ENCODE peak calls at places on chromosomes 7 and 10, in nine cellular contexts. One of them, this sample, is unnamed.

GRCh38 chr7:35727571-35727970 is 32.6 kb upstream of the HERPUD2 start:
- DNase-seq in cardiac fibroblast: peak; percentile 76
- DNase-seq in AG09319: no peak
- DNase-seq in head of caudate nucleus: no peak
- DNase-seq in AML-193: no peak
- DNase-seq in left ventricle myocardium inferior: no peak
- DNase-seq in activated T-cell treated with anti-CD3 and anti-CD28 coated beads for 1 hour: no peak
- DNase-seq in HTR-8/SVneo: no peak
- DNase-seq in lower leg skin: no peak
- DNase-seq in this sample: no peak

GRCh38 chr7:43077732-43078391 is 34.6 kb upstream of the HECW1 start:
- DNase-seq in left ventricle myocardium inferior: no peak
- DNase-seq in AML-193: no peak
- DNase-seq in cardiac fibroblast: peak; percentile 21
- DNase-seq in AG09319: no peak
- DNase-seq in activated T-cell treated with anti-CD3 and anti-CD28 coated beads for 1 hour: no peak
- DNase-seq in HTR-8/SVneo: peak; percentile 10
- DNase-seq in lower leg skin: no peak
- DNase-seq in head of caudate nucleus: no peak
- DNase-seq in this sample: no peak

GRCh38 chr10:49629286-49629915 is 15.6 kb downstream of the CHAT start:
- DNase-seq in HTR-8/SVneo: no peak
- DNase-seq in activated T-cell treated with anti-CD3 and anti-CD28 coated beads for 1 hour: no peak
- DNase-seq in head of caudate nucleus: no peak
- DNase-seq in AG09319: no peak
- DNase-seq in cardiac fibroblast: no peak
- DNase-seq in lower leg skin: peak; percentile 50
- DNase-seq in AML-193: no peak
- DNase-seq in left ventricle myocardium inferior: no peak
- DNase-seq in this sample: no peak

GRCh38 chr7:20217193-20217948 is at the start of gene MACC1:
- DNase-seq in activated T-cell treated with anti-CD3 and anti-CD28 coated beads for 1 hour: no peak
- DNase-seq in HTR-8/SVneo: no peak
- DNase-seq in AG09319: no peak
- DNase-seq in cardiac fibroblast: no peak
- DNase-seq in lower leg skin: no peak
- DNase-seq in left ventricle myocardium inferior: no peak
- DNase-seq in head of caudate nucleus: no peak
- DNase-seq in AML-193: peak; percentile 92
- DNase-seq in this sample: no peak

GRCh38 chr10:75770634-75771081 is 339.2 kb downstream of the LRMDA start:
- DNase-seq in activated T-cell treated with anti-CD3 and anti-CD28 coated beads for 1 hour: no peak
- DNase-seq in cardiac fibroblast: peak; percentile 58
- DNase-seq in HTR-8/SVneo: no peak
- DNase-seq in AML-193: no peak
- DNase-seq in lower leg skin: no peak
- DNase-seq in left ventricle myocardium inferior: peak; percentile 46
- DNase-seq in AG09319: no peak
- DNase-seq in head of caudate nucleus: no peak
- DNase-seq in this sample: peak; percentile 50

GRCh38 chr7:95921543-95921942 is 149.2 kb downstream of the DYNC1I1 start:
- DNase-seq in activated T-cell treated with anti-CD3 and anti-CD28 coated beads for 1 hour: no peak
- DNase-seq in left ventricle myocardium inferior: no peak
- DNase-seq in HTR-8/SVneo: no peak
- DNase-seq in AML-193: no peak
- DNase-seq in head of caudate nucleus: no peak
- DNase-seq in cardiac fibroblast: peak; percentile 54
- DNase-seq in AG09319: no peak
- DNase-seq in lower leg skin: no peak
- DNase-seq in this sample: no peak

GRCh38 chr10:132532784-132533560 is 4.6 kb upstream of the INPP5A start:
- DNase-seq in head of caudate nucleus: no peak
- DNase-seq in AML-193: no peak
- DNase-seq in HTR-8/SVneo: peak; percentile 71
- DNase-seq in activated T-cell treated with anti-CD3 and anti-CD28 coated beads for 1 hour: no peak
- DNase-seq in AG09319: no peak
- DNase-seq in lower leg skin: no peak
- DNase-seq in left ventricle myocardium inferior: no peak
- DNase-seq in cardiac fibroblast: peak; percentile 82
- DNase-seq in this sample: no peak

GRCh38 chr10:114782666-114783065 is 38.9 kb upstream of the FHIP2A start:
- DNase-seq in AG09319: no peak
- DNase-seq in HTR-8/SVneo: no peak
- DNase-seq in cardiac fibroblast: no peak
- DNase-seq in AML-193: no peak
- DNase-seq in lower leg skin: no peak
- DNase-seq in left ventricle myocardium inferior: no peak
- DNase-seq in head of caudate nucleus: no peak
- DNase-seq in activated T-cell treated with anti-CD3 and anti-CD28 coated beads for 1 hour: no peak
- DNase-seq in this sample: no peak